ENCODE peak calls at places on chromosomes 3 and 15, in six cellular contexts. Z, E, J, T, O and Q are unnamed samples.
A peak's percentile ranks its signal among the peaks of the same experiment; 100 is the strongest.

GRCh38 chr3:38829404-38829803 is 13.4 kb upstream of the SCN10A start:
- DNase-seq in Z (peak; percentile 79), J (no peak), E (no peak), O (peak; percentile 88), T (peak; percentile 89), Q (peak; percentile 85)

GRCh38 chr3:8525893-8526292 is 24.3 kb downstream of the LMCD1 start:
- DNase-seq in O (no peak), Z (no peak), J (no peak), E (no peak), T (no peak), Q (no peak)

GRCh38 chr3:140537075-140537474 is 140.8 kb upstream of the TRIM42 start:
- DNase-seq in T (no peak), E (no peak), Z (no peak), J (no peak), O (no peak), Q (no peak)

GRCh38 chr3:141050913-141051632 is at the start of gene SPSB4:
- DNase-seq in O (peak; percentile 28), J (no peak), E (no peak), T (peak; percentile 27), Z (peak; percentile 17), Q (peak; percentile 45)

GRCh38 chr3:141452045-141452444 is 34.8 kb upstream of the RASA2 start:
- DNase-seq in O (peak; percentile 65), J (no peak), Z (peak; percentile 74), E (peak; percentile 55), T (peak; percentile 80), Q (peak; percentile 80)

GRCh38 chr3:137163958-137164357 is 206.2 kb downstream of the IL20RB start:
- DNase-seq in E (no peak), Z (no peak), O (no peak), T (no peak), J (no peak), Q (no peak)

GRCh38 chr3:42884324-42884723 is 8.6 kb upstream of the CYP8B1 start:
- DNase-seq in Z (no peak), E (no peak), T (no peak), J (no peak), O (no peak), Q (no peak)

GRCh38 chr3:122081543-122081942 is 26.4 kb downstream of the CD86 start:
- DNase-seq in E (no peak), J (no peak), O (no peak), T (no peak), Z (no peak), Q (no peak)

GRCh38 chr3:159765025-159765859 is 223.4 kb upstream of the IL12A start:
- DNase-seq in O (peak; percentile 99), T (peak; percentile 98), Z (peak; percentile 99), J (peak; percentile 73), E (no peak), Q (peak; percentile 99)

GRCh38 chr15:45185903-45186770 is 1.6 kb downstream of the SHF start:
- DNase-seq in T (peak; percentile 20), E (no peak), O (no peak), J (no peak), Z (peak; percentile 38), Q (no peak)

GRCh38 chr15:45187894-45188830 is at the start of gene SHF:
- DNase-seq in E (peak; percentile 80), Z (peak; percentile 29), J (peak; percentile 59), T (peak; percentile 45), O (no peak), Q (peak; percentile 28)

GRCh38 chr15:45185069-45185779 is 2.5 kb downstream of the SHF start:
- DNase-seq in T (no peak), O (no peak), E (no peak), Z (no peak), J (no peak), Q (no peak)

GRCh38 chr15:45187578-45187893 is 230 bp downstream of the SHF start:
- DNase-seq in Z (no peak), J (no peak), T (no peak), E (no peak), O (no peak), Q (no peak)

GRCh38 chr15:45186771-45187577 is 792 bp downstream of the SHF start:
- DNase-seq in J (no peak), Z (no peak), O (no peak), T (no peak), E (no peak), Q (no peak)
- H3K4me3 ChIP-seq in J (peak overlapping the region; percentile 68), Z (peak overlapping the region; percentile 75), O (peak overlapping the region; percentile 69), T (peak overlapping the region; percentile 68), E (peak overlapping the region; percentile 15), Q (peak overlapping the region; percentile 60)

GRCh38 chr3:28916713-28917499 is 364.0 kb upstream of the RBMS3 start:
- DNase-seq in J (peak; percentile 5), E (no peak), T (peak; percentile 65), O (peak; percentile 80), Z (peak; percentile 71), Q (peak; percentile 89)
- TF ChIP-seq CTCF in J (peak; percentile 22), E (no peak), T (peak; percentile 49), O (peak; percentile 71), Z (peak; percentile 70), Q (peak; percentile 68)

DNA sequence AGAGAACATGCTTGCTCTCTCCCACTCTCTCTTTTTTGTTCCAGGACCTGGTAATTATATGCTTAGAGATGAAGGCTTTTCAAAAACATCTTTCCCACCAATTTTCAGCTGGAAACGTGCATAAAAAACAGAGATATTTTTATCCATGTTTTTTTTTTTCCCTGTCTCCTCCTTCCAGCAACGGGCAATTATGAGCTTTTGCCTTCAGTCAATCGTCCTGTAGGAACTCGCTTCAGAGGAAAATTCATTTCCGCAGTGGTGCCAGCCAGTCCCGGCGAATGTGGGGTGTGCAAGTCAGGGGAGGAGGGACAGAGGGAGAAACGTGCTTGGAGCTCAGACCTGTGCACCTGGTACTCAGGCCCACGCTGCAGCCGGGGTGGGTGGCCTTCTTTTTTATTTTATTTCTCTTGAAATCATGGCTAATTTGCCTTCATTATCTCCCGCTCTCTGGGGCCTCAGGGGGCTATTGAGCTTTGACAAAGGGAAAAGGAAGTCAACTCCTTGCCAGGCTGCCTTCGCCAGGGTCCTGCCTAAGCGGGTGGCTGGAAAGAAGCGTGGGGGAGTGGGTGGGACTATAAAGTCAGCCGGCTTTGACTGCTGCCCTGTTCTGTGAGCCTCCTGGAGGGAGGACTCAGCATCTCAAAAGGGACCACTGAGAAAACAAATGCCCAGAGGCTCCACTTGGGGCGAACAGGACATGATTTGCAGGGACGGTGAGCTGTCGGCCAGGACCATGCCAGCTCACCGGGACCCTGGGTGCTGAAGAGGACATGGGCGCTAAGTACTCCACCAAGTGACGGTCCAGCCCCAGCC is 5.6 kb downstream of the GRIP2 start:
- DNase-seq in O (no peak), J (no peak), T (no peak), Z (no peak), E (no peak), Q (no peak)
- H3K4me3 ChIP-seq in O (no peak overlapping the region), J (no peak overlapping the region), T (no peak overlapping the region), Z (no peak overlapping the region), E (no peak overlapping the region), Q (no peak overlapping the region)

DNA sequence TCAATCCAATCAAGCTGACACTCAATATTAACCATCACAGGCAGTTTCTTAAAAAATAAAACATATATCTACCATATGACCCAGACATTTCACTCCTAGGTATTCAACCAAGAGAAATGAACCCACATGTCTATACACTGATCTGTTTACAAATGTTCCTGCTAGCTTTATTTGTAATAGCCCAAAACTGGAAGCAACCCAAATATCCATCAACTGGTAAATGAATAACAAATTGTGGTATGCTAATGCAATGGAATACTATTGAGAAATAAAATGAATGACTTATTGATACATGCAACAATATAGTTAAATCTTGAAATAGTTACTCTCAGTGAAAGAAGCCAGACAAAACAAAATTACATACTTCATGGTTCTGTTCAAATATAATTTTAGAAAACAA is 373.6 kb downstream of the ZNF385D start:
- DNase-seq in O (no peak), E (no peak), Z (peak; percentile 73), J (no peak), T (no peak), Q (no peak)
- TF ChIP-seq CTCF in O (no peak), E (no peak), Z (no peak), J (no peak), T (no peak), Q (no peak)

GRCh38 chr15:74208901-74209559 is 6.4 kb upstream of the STRA6 start:
- DNase-seq in Z (peak; percentile 55), O (no peak), E (no peak), J (no peak), T (peak; percentile 48), Q (peak; percentile 72)
- H3K4me3 ChIP-seq in Z (no peak overlapping the region), O (no peak overlapping the region), E (no peak overlapping the region), J (no peak overlapping the region), T (no peak overlapping the region), Q (no peak overlapping the region)

GRCh38 chr3:149343951-149344350 is 10.5 kb upstream of the TM4SF18 start:
- DNase-seq in J (no peak), T (no peak), Z (no peak), E (no peak), O (no peak), Q (no peak)
- TF ChIP-seq CTCF in J (no peak), T (no peak), Z (peak; percentile 7), E (no peak), O (no peak), Q (no peak)

DNA sequence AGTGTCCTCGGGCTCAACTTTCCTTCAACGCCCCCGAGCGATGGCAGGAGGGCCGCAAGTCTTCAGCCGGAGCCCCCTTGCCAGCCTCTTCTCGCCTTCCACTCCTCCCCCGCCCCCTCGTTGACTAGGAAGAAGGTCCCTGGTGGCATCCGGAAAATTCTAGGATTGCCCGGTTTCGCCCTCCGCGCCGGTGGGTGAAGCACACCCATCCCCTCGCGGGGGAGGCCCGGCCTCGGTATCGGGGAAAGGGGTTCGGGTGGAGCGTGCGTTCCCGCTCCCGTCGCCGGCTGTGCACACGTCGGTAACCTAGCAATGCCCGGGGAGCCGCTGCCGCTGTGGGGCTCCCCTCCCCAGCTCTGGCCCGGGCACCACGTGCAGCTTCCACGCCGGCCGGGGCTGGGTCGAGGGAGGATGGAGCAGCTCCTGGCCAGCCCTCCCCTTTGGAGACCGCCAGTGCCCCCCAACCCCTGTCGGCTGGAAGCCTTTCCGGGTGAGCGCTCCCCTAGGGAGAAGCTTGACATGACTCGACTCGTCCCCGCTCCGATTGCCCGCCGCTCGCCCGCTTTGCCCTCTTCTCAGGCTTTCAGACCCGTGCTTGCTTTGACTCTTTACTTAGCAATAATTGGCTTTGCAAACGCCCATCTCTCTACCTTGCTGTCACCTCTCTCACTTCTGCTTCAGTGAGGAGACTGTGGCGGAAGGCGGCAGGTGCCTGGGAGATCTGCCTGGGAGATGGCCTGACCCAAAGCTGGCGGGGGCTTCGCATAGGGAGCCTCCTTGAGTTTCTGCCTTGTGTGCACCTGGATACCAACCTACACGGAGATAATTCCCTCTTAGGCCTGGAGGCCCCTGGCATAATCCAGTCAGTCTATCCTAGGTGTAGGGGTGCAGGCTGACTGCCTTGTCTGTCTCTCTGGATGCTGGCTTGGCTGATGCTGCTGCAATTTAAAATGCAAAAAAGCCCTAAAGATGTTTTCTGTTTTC is 1.4 kb downstream of the CACNA1D start:
- DNase-seq in E (no peak), Z (no peak), O (no peak), T (no peak), J (no peak), Q (no peak)
- H3K4me3 ChIP-seq in E (no peak overlapping the region), Z (no peak overlapping the region), O (peak overlapping the region; percentile 34), T (no peak overlapping the region), J (peak overlapping the region; percentile 46), Q (no peak overlapping the region)

DNA sequence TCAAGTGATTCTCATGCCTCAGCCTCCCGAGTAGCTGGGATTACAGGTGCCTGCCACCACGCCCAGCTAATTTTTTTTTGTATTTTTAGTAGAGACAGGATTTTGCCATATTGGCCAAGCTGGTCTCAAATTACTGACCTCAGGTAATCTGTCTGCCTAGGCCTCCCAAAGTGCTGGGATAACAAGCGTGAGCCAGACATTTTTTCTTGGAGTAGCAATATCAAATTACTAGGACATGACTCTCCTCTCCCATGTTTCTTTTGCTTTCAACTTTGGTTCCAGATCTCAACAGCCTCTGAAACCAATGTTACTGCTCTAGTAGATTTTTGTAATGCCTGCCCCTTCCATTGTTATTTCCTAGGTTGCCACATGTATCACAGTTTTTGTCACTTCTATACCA is 462.0 kb downstream of the GBE1 start:
- DNase-seq in Z (no peak), O (no peak), J (no peak), E (no peak), T (no peak), Q (no peak)
- TF ChIP-seq CTCF in Z (no peak), O (no peak), J (no peak), E (no peak), T (no peak), Q (no peak)